ENCODE peak calls at places on chromosomes 3 and 15, in ten cellular contexts. One of them, this sample, is unnamed.

GRCh38 chr15:40006003-40006402 is 33.0 kb downstream of the SRP14 start:
- DNase-seq in T-cell: no peak
- DNase-seq in epithelial cell of prostate: no peak
- DNase-seq in HTR-8/SVneo: no peak
- DNase-seq in PC-3: peak
- DNase-seq in amygdala: no peak
- DNase-seq in GM06990: no peak
- DNase-seq in H9: no peak
- DNase-seq in fibroblast of mammary gland: peak
- DNase-seq in T-helper 2 cell: no peak
- DNase-seq in this sample: no peak

GRCh38 chr3:29291262-29291981 is 10.6 kb downstream of the RBMS3 start:
- DNase-seq in epithelial cell of prostate: no peak
- DNase-seq in T-cell: no peak
- DNase-seq in amygdala: no peak
- DNase-seq in H9: no peak
- DNase-seq in PC-3: no peak
- DNase-seq in T-helper 2 cell: no peak
- DNase-seq in fibroblast of mammary gland: no peak
- DNase-seq in HTR-8/SVneo: no peak
- DNase-seq in GM06990: no peak
- DNase-seq in this sample: no peak

GRCh38 chr3:64022451-64023186 is 675 bp downstream of the PSMD6 start:
- DNase-seq in H9: no peak
- DNase-seq in GM06990: peak
- DNase-seq in HTR-8/SVneo: no peak
- DNase-seq in PC-3: peak
- DNase-seq in T-cell: no peak
- DNase-seq in amygdala: no peak
- DNase-seq in T-helper 2 cell: peak
- DNase-seq in fibroblast of mammary gland: peak
- DNase-seq in epithelial cell of prostate: no peak
- DNase-seq in this sample: no peak

GRCh38 chr3:27483117-27484001 is 825 bp downstream of the SLC4A7 start:
- DNase-seq in T-cell: no peak
- DNase-seq in GM06990: peak
- DNase-seq in PC-3: peak
- DNase-seq in HTR-8/SVneo: peak
- DNase-seq in fibroblast of mammary gland: peak
- DNase-seq in amygdala: peak
- DNase-seq in epithelial cell of prostate: no peak
- DNase-seq in H9: peak
- DNase-seq in T-helper 2 cell: peak
- DNase-seq in this sample: no peak

GRCh38 chr3:133472242-133472641 is 72.4 kb downstream of the BFSP2 start:
- DNase-seq in T-cell: no peak
- DNase-seq in PC-3: no peak
- DNase-seq in amygdala: no peak
- DNase-seq in GM06990: no peak
- DNase-seq in H9: peak
- DNase-seq in T-helper 2 cell: no peak
- DNase-seq in fibroblast of mammary gland: peak
- DNase-seq in epithelial cell of prostate: no peak
- DNase-seq in HTR-8/SVneo: no peak
- DNase-seq in this sample: no peak

GRCh38 chr3:101091489-101091888 is 98.3 kb upstream of the ABI3BP start:
- DNase-seq in T-helper 2 cell: no peak
- DNase-seq in PC-3: peak
- DNase-seq in fibroblast of mammary gland: peak
- DNase-seq in GM06990: no peak
- DNase-seq in T-cell: no peak
- DNase-seq in H9: peak
- DNase-seq in amygdala: no peak
- DNase-seq in epithelial cell of prostate: peak
- DNase-seq in HTR-8/SVneo: no peak
- DNase-seq in this sample: no peak

GRCh38 chr15:79948095-79948695 is 22.8 kb downstream of the BCL2A1 start:
- DNase-seq in fibroblast of mammary gland: no peak
- DNase-seq in epithelial cell of prostate: no peak
- DNase-seq in GM06990: no peak
- DNase-seq in T-helper 2 cell: no peak
- DNase-seq in HTR-8/SVneo: no peak
- DNase-seq in T-cell: no peak
- DNase-seq in H9: no peak
- DNase-seq in PC-3: no peak
- DNase-seq in amygdala: no peak
- DNase-seq in this sample: no peak

GRCh38 chr3:82461049-82461889 is 699.8 kb upstream of the GBE1 start:
- DNase-seq in PC-3: no peak
- DNase-seq in HTR-8/SVneo: no peak
- DNase-seq in amygdala: no peak
- DNase-seq in fibroblast of mammary gland: no peak
- DNase-seq in T-cell: no peak
- DNase-seq in T-helper 2 cell: no peak
- DNase-seq in epithelial cell of prostate: no peak
- DNase-seq in H9: no peak
- DNase-seq in GM06990: no peak
- DNase-seq in this sample: no peak

GRCh38 chr3:36792342-36792741 is 28.0 kb upstream of the DCLK3 start:
- DNase-seq in PC-3: peak
- DNase-seq in GM06990: no peak
- DNase-seq in fibroblast of mammary gland: peak
- DNase-seq in epithelial cell of prostate: no peak
- DNase-seq in HTR-8/SVneo: peak
- DNase-seq in T-helper 2 cell: no peak
- DNase-seq in H9: peak
- DNase-seq in amygdala: no peak
- DNase-seq in T-cell: no peak
- DNase-seq in this sample: no peak

GRCh38 chr3:159189994-159190669 is 388.3 kb downstream of the MFSD1 start:
- DNase-seq in T-helper 2 cell: no peak
- DNase-seq in HTR-8/SVneo: peak
- DNase-seq in amygdala: no peak
- DNase-seq in PC-3: peak
- DNase-seq in GM06990: no peak
- DNase-seq in fibroblast of mammary gland: peak
- DNase-seq in T-cell: no peak
- DNase-seq in epithelial cell of prostate: peak
- DNase-seq in H9: no peak
- DNase-seq in this sample: no peak

GRCh38 chr3:103662591-103662990 is 1227.8 kb downstream of the ZPLD1 start:
- DNase-seq in GM06990: no peak
- DNase-seq in T-helper 2 cell: no peak
- DNase-seq in PC-3: no peak
- DNase-seq in T-cell: no peak
- DNase-seq in HTR-8/SVneo: no peak
- DNase-seq in fibroblast of mammary gland: no peak
- DNase-seq in H9: no peak
- DNase-seq in epithelial cell of prostate: no peak
- DNase-seq in amygdala: no peak
- DNase-seq in this sample: no peak

GRCh38 chr3:186365202-186365974 is 3.4 kb upstream of the DGKG start:
- DNase-seq in HTR-8/SVneo: no peak
- DNase-seq in T-helper 2 cell: no peak
- DNase-seq in epithelial cell of prostate: no peak
- DNase-seq in T-cell: no peak
- DNase-seq in GM06990: no peak
- DNase-seq in PC-3: peak
- DNase-seq in H9: no peak
- DNase-seq in fibroblast of mammary gland: peak
- DNase-seq in amygdala: no peak
- DNase-seq in this sample: peak

GRCh38 chr3:112984485-112984884 is 6.3 kb upstream of the GTPBP8 start:
- DNase-seq in H9: no peak
- DNase-seq in GM06990: no peak
- DNase-seq in T-helper 2 cell: peak
- DNase-seq in fibroblast of mammary gland: no peak
- DNase-seq in amygdala: no peak
- DNase-seq in HTR-8/SVneo: no peak
- DNase-seq in PC-3: peak
- DNase-seq in epithelial cell of prostate: no peak
- DNase-seq in T-cell: no peak
- DNase-seq in this sample: no peak

GRCh38 chr15:61915640-61916039 is 144.6 kb downstream of the VPS13C start:
- DNase-seq in fibroblast of mammary gland: no peak
- DNase-seq in T-cell: no peak
- DNase-seq in HTR-8/SVneo: no peak
- DNase-seq in amygdala: no peak
- DNase-seq in H9: no peak
- DNase-seq in PC-3: no peak
- DNase-seq in epithelial cell of prostate: no peak
- DNase-seq in T-helper 2 cell: no peak
- DNase-seq in GM06990: no peak
- DNase-seq in this sample: no peak

GRCh38 chr3:148158210-148158609 is 539.5 kb upstream of the AGTR1 start:
- DNase-seq in GM06990: no peak
- DNase-seq in T-cell: no peak
- DNase-seq in amygdala: no peak
- DNase-seq in PC-3: peak
- DNase-seq in HTR-8/SVneo: peak
- DNase-seq in fibroblast of mammary gland: peak
- DNase-seq in T-helper 2 cell: no peak
- DNase-seq in epithelial cell of prostate: peak
- DNase-seq in H9: no peak
- DNase-seq in this sample: peak

GRCh38 chr3:123153821-123154323 is 47.9 kb upstream of the SEC22A start:
- DNase-seq in epithelial cell of prostate: no peak
- DNase-seq in amygdala: no peak
- DNase-seq in HTR-8/SVneo: no peak
- DNase-seq in T-cell: no peak
- DNase-seq in PC-3: no peak
- DNase-seq in GM06990: no peak
- DNase-seq in H9: peak
- DNase-seq in fibroblast of mammary gland: no peak
- DNase-seq in T-helper 2 cell: no peak
- DNase-seq in this sample: no peak

GRCh38 chr3:155714295-155714718 is 30.6 kb downstream of the PLCH1 start:
- DNase-seq in fibroblast of mammary gland: no peak
- DNase-seq in T-helper 2 cell: no peak
- DNase-seq in GM06990: no peak
- DNase-seq in T-cell: no peak
- DNase-seq in HTR-8/SVneo: no peak
- DNase-seq in epithelial cell of prostate: no peak
- DNase-seq in amygdala: no peak
- DNase-seq in H9: peak
- DNase-seq in PC-3: no peak
- DNase-seq in this sample: no peak

GRCh38 chr15:36753173-36753572 is 173.7 kb downstream of the CDIN1 start:
- DNase-seq in epithelial cell of prostate: no peak
- DNase-seq in PC-3: no peak
- DNase-seq in H9: peak
- DNase-seq in HTR-8/SVneo: no peak
- DNase-seq in T-cell: no peak
- DNase-seq in T-helper 2 cell: no peak
- DNase-seq in amygdala: no peak
- DNase-seq in fibroblast of mammary gland: no peak
- DNase-seq in GM06990: no peak
- DNase-seq in this sample: no peak

GRCh38 chr3:128455116-128455515 is 11.6 kb downstream of the DNAJB8 start:
- DNase-seq in PC-3: no peak
- DNase-seq in T-helper 2 cell: no peak
- DNase-seq in epithelial cell of prostate: no peak
- DNase-seq in GM06990: no peak
- DNase-seq in amygdala: no peak
- DNase-seq in fibroblast of mammary gland: no peak
- DNase-seq in T-cell: no peak
- DNase-seq in H9: no peak
- DNase-seq in HTR-8/SVneo: no peak
- DNase-seq in this sample: no peak

GRCh38 chr3:111485086-111485485 is 56.9 kb upstream of the CD96 start:
- DNase-seq in HTR-8/SVneo: no peak
- DNase-seq in T-cell: no peak
- DNase-seq in PC-3: no peak
- DNase-seq in fibroblast of mammary gland: no peak
- DNase-seq in amygdala: no peak
- DNase-seq in GM06990: no peak
- DNase-seq in epithelial cell of prostate: no peak
- DNase-seq in T-helper 2 cell: no peak
- DNase-seq in H9: no peak
- DNase-seq in this sample: no peak

GRCh38 chr3:137770066-137770805 is 6.1 kb downstream of the SOX14 start:
- DNase-seq in PC-3: no peak
- DNase-seq in HTR-8/SVneo: no peak
- DNase-seq in amygdala: no peak
- DNase-seq in GM06990: no peak
- DNase-seq in T-cell: no peak
- DNase-seq in fibroblast of mammary gland: no peak
- DNase-seq in T-helper 2 cell: no peak
- DNase-seq in H9: peak
- DNase-seq in epithelial cell of prostate: no peak
- DNase-seq in this sample: no peak

GRCh38 chr3:188007897-188008296 is 146.1 kb upstream of the LPP start:
- DNase-seq in PC-3: no peak
- DNase-seq in H9: no peak
- DNase-seq in T-helper 2 cell: no peak
- DNase-seq in T-cell: no peak
- DNase-seq in fibroblast of mammary gland: no peak
- DNase-seq in HTR-8/SVneo: no peak
- DNase-seq in epithelial cell of prostate: no peak
- DNase-seq in GM06990: no peak
- DNase-seq in amygdala: no peak
- DNase-seq in this sample: no peak